ENCODE peak calls at places on chromosome 13, in seven cellular contexts. S is B cell, L is gastrocnemius medialis, B is fibroblast of the aortic adventitia, T is PC-3, F is cardiac muscle cell, P is neural progenitor cell. K is an unnamed sample.

GRCh38 chr13:39257642-39258041 is 219.4 kb downstream of the NHLRC3 start:
- DNase-seq in B (no peak), S (no peak), L (no peak), F (peak), T (no peak), P (no peak), K (no peak)

GRCh38 chr13:44840131-44840530 is 149.1 kb downstream of the NUFIP1 start:
- DNase-seq in B (peak), F (no peak), L (no peak), S (no peak), P (no peak), T (no peak), K (no peak)

GRCh38 chr13:42114278-42114677 is 65.8 kb downstream of the DGKH start:
- DNase-seq in S (no peak), T (no peak), L (no peak), B (no peak), F (peak), P (no peak), K (no peak)

GRCh38 chr13:28110414-28110813 is 10.0 kb upstream of the FLT3 start:
- DNase-seq in F (no peak), L (no peak), T (peak), B (no peak), S (no peak), P (no peak), K (no peak)

GRCh38 chr13:95300625-95301134 is 571 bp downstream of the ABCC4 start:
- DNase-seq in L (peak), F (peak), P (peak), T (peak), B (peak), S (peak), K (peak)

GRCh38 chr13:106484755-106485193 is 50.7 kb downstream of the EFNB2 start:
- DNase-seq in P (no peak), B (peak), F (peak), T (no peak), L (no peak), S (no peak), K (no peak)

GRCh38 chr13:95176611-95177259 is 124.5 kb downstream of the ABCC4 start:
- DNase-seq in T (no peak), B (peak), S (no peak), P (no peak), F (no peak), L (no peak), K (no peak)

GRCh38 chr13:21483748-21484147 is 24.6 kb upstream of the ZDHHC20 start:
- DNase-seq in L (no peak), T (no peak), S (no peak), F (no peak), P (no peak), B (no peak), K (no peak)

GRCh38 chr13:106143930-106144709 is 391.3 kb downstream of the EFNB2 start:
- DNase-seq in B (no peak), F (no peak), T (peak), S (no peak), P (no peak), L (no peak), K (no peak)

GRCh38 chr13:51096131-51096530 is 14.9 kb downstream of the C13orf42 start:
- DNase-seq in F (peak), S (no peak), P (no peak), L (no peak), B (no peak), T (no peak), K (no peak)

DNA sequence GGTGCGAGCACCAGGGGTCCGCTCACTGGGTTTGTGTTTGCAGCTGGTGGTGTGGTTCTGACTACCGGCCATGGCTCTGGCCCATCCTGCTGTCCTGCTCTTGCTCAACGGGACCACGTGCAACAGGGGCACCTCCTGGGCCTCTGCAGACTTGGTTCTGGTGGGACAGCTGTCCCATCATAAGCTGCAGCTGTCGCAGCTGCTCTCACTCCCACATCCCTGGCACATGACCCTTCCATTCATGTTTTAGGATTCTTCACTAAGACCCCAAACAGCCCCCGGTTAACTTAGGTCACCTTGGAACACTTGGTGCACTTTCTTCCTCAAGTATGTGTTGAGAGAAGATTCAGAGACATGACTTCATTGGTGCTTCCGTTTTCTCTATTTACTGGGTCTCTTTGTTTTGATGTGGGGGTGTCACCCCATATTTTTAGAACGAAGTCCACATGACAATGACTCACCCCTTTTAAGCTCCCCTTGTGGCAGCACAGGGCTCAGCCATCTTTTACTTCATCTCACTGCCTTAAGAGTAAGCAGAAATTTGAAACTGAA is 68.4 kb upstream of the ARHGEF7 start:
- DNase-seq in L (peak), S (peak), T (no peak), P (no peak), B (peak), F (no peak), K (no peak)
- TF ChIP-seq CTCF in L (no peak), S (peak), T (no peak), P (no peak), B (peak), F (peak), K (no peak)

DNA sequence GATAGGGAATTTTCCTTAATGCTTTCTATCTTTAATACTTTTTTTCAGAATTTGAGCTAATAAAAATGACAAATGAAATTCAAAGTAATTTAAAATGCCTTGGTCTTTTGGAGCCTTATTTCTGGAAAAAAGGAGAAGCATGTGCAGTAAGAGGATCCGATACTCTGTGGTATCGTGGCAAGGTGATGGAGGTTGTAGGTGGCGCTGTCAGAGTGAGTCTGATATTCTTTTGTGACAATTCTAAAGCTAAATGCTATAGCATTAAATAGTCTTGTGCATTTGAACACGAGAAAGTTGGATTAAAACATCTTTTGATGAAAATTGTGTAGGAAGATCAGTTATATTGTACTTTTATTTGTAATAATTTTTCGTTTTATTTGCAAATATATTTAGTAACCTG is 95.0 kb downstream of the RNF17 start:
- DNase-seq in F (no peak), S (no peak), P (no peak), T (no peak), B (no peak), L (no peak), K (no peak)
- TF ChIP-seq CTCF in F (no peak), S (no peak), P (no peak), T (peak), B (no peak), L (no peak), K (no peak)

GRCh38 chr13:98447881-98448641 is 128.8 kb downstream of the STK24 start:
- DNase-seq in L (peak), P (peak), T (peak), B (no peak), S (peak), F (peak), K (no peak)
- TF ChIP-seq CTCF in L (peak), P (peak), T (peak), B (peak), S (no peak), F (peak), K (peak)

GRCh38 chr13:79901336-79901735 is 420.4 kb downstream of the NDFIP2 start:
- DNase-seq in L (no peak), P (peak), B (no peak), S (no peak), T (no peak), F (no peak), K (no peak)
- TF ChIP-seq CTCF in L (no peak), P (peak), B (no peak), S (no peak), T (no peak), F (peak), K (peak)

GRCh38 chr13:99657848-99658265 is 156.6 kb downstream of the TM9SF2 start:
- DNase-seq in B (peak), F (peak), T (no peak), P (peak), S (peak), L (no peak), K (no peak)
- TF ChIP-seq CTCF in B (no peak), F (no peak), T (no peak), P (no peak), S (no peak), L (no peak), K (no peak)

GRCh38 chr13:101522607-101523006 is 70.1 kb downstream of the ITGBL1 start:
- DNase-seq in L (no peak), T (no peak), P (no peak), F (no peak), S (no peak), B (no peak), K (no peak)

GRCh38 chr13:101523154-101523669 is 70.7 kb downstream of the ITGBL1 start:
- DNase-seq in L (peak), P (no peak), S (no peak), F (no peak), T (no peak), B (no peak), K (no peak)

GRCh38 chr13:101523732-101524131 is 71.3 kb downstream of the ITGBL1 start:
- DNase-seq in S (no peak), F (no peak), P (no peak), L (peak), B (peak), T (peak), K (no peak)

GRCh38 chr13:101520672-101521071 is 68.2 kb downstream of the ITGBL1 start:
- DNase-seq in L (no peak), F (no peak), P (peak), T (peak), B (peak), S (no peak), K (no peak)

DNA sequence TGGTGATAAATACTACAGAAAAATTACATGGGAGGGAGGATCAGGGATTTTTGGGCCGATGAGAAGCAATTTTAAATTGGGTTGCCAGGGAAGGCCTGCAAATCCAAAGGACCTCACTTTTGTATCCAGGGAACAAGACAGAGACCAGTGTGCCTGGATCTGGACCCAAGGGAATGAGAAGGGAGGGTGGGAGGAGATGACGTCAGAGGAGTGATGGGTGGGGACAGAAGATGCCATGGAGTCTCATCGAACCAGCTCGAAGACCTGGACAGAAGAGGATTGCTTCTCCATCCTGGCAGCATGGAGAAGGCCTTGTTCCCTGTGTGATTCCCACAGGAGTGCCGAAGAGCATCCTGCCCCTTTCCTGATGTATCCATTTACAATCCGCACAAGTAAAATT is 68.9 kb downstream of the ITGBL1 start:
- DNase-seq in S (no peak), P (no peak), L (no peak), F (no peak), T (no peak), B (no peak), K (no peak)
- TF ChIP-seq CTCF in S (no peak), P (no peak), L (no peak), F (no peak), T (no peak), B (no peak), K (no peak)

DNA sequence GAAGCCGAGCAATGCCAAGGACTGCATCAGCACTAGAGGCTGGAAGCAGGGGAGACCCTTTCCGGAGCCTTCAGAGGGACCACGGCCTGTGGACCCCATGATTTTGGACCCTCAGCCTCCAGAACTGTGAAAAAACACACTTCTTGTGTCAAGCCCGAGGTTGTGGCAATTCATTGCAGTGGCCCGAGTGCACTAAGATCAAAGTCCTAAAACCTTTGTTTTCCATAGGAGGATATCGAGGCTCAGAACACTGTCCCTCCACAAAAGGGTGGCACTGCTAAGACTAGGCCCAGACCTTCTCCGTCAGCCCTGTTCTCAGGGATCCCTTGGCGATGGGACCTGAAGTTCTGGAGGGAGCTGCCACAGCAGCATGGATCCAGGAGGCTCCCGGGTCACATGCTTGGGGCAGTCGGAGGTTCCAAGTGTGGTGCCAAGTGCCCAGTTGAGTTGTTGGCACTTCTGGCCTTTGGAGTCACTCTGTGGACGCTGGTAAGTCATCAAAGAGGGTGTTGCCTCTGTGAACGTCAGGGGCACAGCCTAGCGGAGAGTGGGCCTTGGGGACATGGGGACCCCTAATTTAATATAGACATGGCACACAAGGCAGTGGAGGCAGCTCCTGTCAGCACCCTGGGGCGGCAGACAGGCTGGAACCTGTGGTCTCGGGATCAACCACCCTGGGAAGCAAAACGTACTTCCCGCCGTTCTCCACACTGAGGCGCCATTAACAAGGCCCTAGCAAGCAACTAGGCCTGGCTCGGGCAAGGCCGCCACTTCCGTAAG is 199.2 kb downstream of the COL4A1 start:
- DNase-seq in P (peak), L (no peak), T (no peak), B (no peak), S (no peak), F (no peak), K (no peak)
- TF ChIP-seq CTCF in P (peak), L (no peak), T (peak), B (no peak), S (no peak), F (peak), K (no peak)

DNA sequence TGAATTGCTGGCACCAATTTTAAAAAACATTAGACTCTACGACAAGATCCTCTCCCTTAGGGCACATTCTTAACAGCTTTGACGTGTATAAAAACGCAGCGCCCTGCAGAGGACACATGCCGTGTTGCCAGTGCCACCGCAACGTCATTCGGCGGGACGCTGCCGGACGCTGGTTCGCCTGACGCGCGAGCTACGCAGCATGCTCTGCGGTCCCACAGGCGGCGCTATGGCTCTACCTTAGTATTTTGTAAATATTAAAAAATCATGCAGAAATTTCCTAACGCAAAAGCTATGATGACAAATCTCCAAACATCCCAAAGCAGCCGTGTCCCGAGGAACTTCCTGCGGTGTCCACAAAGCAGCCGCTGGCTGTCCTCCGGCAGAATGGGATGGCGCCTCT is 4.2 kb upstream of the ADPRHL1 start:
- DNase-seq in L (no peak), P (no peak), F (no peak), B (no peak), S (no peak), T (no peak), K (no peak)
- TF ChIP-seq CTCF in L (no peak), P (peak), F (peak), B (no peak), S (no peak), T (no peak), K (no peak)

GRCh38 chr13:72645521-72645920 is 81.9 kb downstream of the MZT1 start:
- DNase-seq in B (no peak), T (no peak), L (no peak), F (no peak), P (no peak), S (no peak), K (no peak)

GRCh38 chr13:72648513-72649065 is 78.8 kb downstream of the MZT1 start:
- DNase-seq in B (no peak), S (no peak), F (peak), P (peak), T (peak), L (no peak), K (no peak)

GRCh38 chr13:72652681-72653080 is 74.7 kb downstream of the MZT1 start:
- DNase-seq in F (no peak), L (no peak), B (no peak), S (no peak), T (peak), P (no peak), K (no peak)

GRCh38 chr13:72656357-72656756 is 71.1 kb downstream of the MZT1 start:
- DNase-seq in F (no peak), P (no peak), T (no peak), B (no peak), S (no peak), L (no peak), K (no peak)

GRCh38 chr13:72651196-72651595 is 76.2 kb downstream of the MZT1 start:
- DNase-seq in P (peak), L (no peak), F (peak), T (peak), S (no peak), B (no peak), K (no peak)
- TF ChIP-seq CTCF in P (peak), L (no peak), F (no peak), T (peak), S (no peak), B (no peak), K (peak)

GRCh38 chr13:48749144-48749543 is 95.4 kb downstream of the CYSLTR2 start:
- DNase-seq in B (peak), F (no peak), T (peak), S (no peak), L (no peak), P (no peak), K (no peak)

GRCh38 chr13:48749699-48750473 is 96.2 kb downstream of the CYSLTR2 start:
- DNase-seq in T (peak), P (peak), L (peak), B (peak), F (peak), S (peak), K (no peak)

GRCh38 chr13:48746816-48747215 is 93.1 kb downstream of the CYSLTR2 start:
- DNase-seq in P (no peak), B (peak), L (no peak), S (no peak), T (no peak), F (no peak), K (no peak)

GRCh38 chr13:48748681-48749080 is 95.0 kb downstream of the CYSLTR2 start:
- DNase-seq in S (no peak), T (no peak), B (no peak), F (no peak), P (no peak), L (no peak), K (no peak)

DNA sequence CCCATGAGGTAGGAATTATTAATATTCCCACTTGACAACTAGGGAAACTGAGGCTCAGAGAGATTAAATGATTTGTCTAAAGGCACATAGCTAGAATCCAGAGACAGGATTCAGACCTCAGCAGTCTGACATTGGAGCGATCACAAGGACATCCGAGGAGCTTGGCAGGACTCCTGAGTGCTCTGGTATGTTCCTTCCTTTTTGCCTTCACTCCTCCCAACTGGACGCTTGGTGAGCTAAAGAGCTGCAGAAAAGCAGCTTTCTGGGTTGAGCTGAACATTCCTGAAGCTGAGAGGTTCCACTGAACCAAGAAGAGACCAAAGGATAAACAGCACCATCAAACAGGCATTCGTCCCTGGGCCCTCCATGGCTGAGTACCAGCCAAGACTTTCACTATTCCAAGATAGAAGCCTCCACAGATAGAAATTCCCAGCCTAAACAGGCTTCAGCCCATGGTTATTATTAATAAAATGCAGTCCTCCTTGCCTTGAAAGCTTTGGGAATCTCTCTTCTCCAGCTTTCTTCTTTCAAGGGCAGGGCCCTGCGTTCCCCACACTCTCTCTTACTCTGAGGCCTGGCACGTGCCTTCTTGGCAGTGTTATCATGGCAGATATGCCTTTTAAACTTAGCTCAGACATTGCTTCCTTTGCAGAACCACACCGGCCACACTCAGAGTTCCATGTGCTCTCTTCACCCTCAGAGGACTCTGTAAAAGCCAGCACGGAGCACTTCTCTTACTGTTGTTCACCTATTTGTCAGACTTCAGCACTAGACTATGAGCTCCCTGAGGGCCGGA is 97.1 kb downstream of the CYSLTR2 start:
- DNase-seq in F (no peak), B (peak), S (no peak), T (no peak), L (peak), P (no peak), K (no peak)
- TF ChIP-seq CTCF in F (peak), B (peak), S (no peak), T (no peak), L (no peak), P (no peak), K (no peak)

K was measured in D721Med.